ENCODE peak calls at places on chromosomes 6 and 20, in seven cellular contexts. L is mesenchymal stem cell, E is WTC11, H is lower leg skin, W is cardiac muscle cell, P is mesendoderm, I is activated T-cell treated with anti-CD3 and anti-CD28 coated beads for 1 hour. B is an unnamed sample.

GRCh38 chr6:142207265-142207877 is 60.3 kb downstream of the VTA1 start:
- DNase-seq in L (peak), W (peak), P (peak), H (no peak), I (peak), E (peak), B (peak)

GRCh38 chr20:19993937-19994667 is 23.1 kb upstream of the NAA20 start:
- DNase-seq in L (peak), E (no peak), W (no peak), I (no peak), P (peak), H (no peak), B (no peak)

GRCh38 chr6:158778005-158778527 is 41.1 kb downstream of the EZR start:
- DNase-seq in H (peak), E (no peak), L (no peak), P (no peak), I (no peak), W (no peak), B (no peak)

GRCh38 chr6:68740828-68741500 is 105.9 kb downstream of the ADGRB3 start:
- DNase-seq in H (no peak), E (no peak), I (no peak), W (peak), L (no peak), P (no peak), B (no peak)

GRCh38 chr6:106630366-106630765 is 988 bp downstream of the QRSL1 start:
- DNase-seq in P (peak), I (no peak), H (no peak), W (no peak), L (no peak), E (no peak), B (no peak)

GRCh38 chr6:170480045-170480714 is 72.9 kb downstream of the PSMB1 start:
- DNase-seq in P (peak), E (peak), H (no peak), W (no peak), I (no peak), L (no peak), B (no peak)

GRCh38 chr20:44442298-44443070 is 33.2 kb upstream of the TTPAL start:
- DNase-seq in H (no peak), E (no peak), W (no peak), L (no peak), I (no peak), P (no peak), B (no peak)

GRCh38 chr6:16635810-16636602 is 125.3 kb downstream of the ATXN1 start:
- DNase-seq in L (peak), E (peak), I (no peak), H (no peak), P (peak), W (no peak), B (no peak)

GRCh38 chr6:17457956-17458355 is 64.6 kb downstream of the CAP2 start:
- DNase-seq in P (no peak), L (no peak), W (no peak), I (no peak), E (no peak), H (no peak), B (no peak)

GRCh38 chr6:7264041-7264440 is 49.0 kb downstream of the SSR1 start:
- DNase-seq in H (peak), I (no peak), E (no peak), W (no peak), P (no peak), L (no peak), B (no peak)

GRCh38 chr20:17840423-17840822 is 128.2 kb downstream of the SNX5 start:
- DNase-seq in I (no peak), P (no peak), W (no peak), H (no peak), E (no peak), L (no peak), B (no peak)

GRCh38 chr6:127215931-127216330 is 50.7 kb upstream of the RNF146 start:
- DNase-seq in L (no peak), W (no peak), I (no peak), E (no peak), P (no peak), H (no peak), B (no peak)

GRCh38 chr6:117477988-117478852 is 4.3 kb upstream of the DCBLD1 start:
- DNase-seq in W (peak), L (no peak), I (no peak), H (no peak), E (peak), P (peak), B (no peak)

GRCh38 chr20:14711681-14712080 is 374.3 kb upstream of the FLRT3 start:
- DNase-seq in E (no peak), P (peak), L (peak), H (no peak), I (no peak), W (peak), B (no peak)

GRCh38 chr6:137191670-137192069 is 18.2 kb upstream of the IL22RA2 start:
- DNase-seq in W (no peak), E (no peak), H (no peak), I (no peak), P (no peak), L (no peak), B (no peak)

GRCh38 chr6:3337521-3338350 is 79.0 kb downstream of the PSMG4 start:
- DNase-seq in H (no peak), L (peak), W (no peak), I (no peak), P (peak), E (no peak), B (no peak)

GRCh38 chr6:20907486-20908071 is 373.3 kb downstream of the CDKAL1 start:
- DNase-seq in H (no peak), E (peak), P (peak), W (no peak), I (no peak), L (no peak), B (no peak)

GRCh38 chr6:123925360-123925759 is 121.7 kb downstream of the NKAIN2 start:
- DNase-seq in L (no peak), I (no peak), E (no peak), P (no peak), W (no peak), H (no peak), B (no peak)

GRCh38 chr20:22232473-22232872 is 351.9 kb downstream of the FOXA2 start:
- DNase-seq in E (no peak), P (no peak), I (no peak), W (no peak), L (no peak), H (no peak), B (no peak)

GRCh38 chr20:1866834-1867233 is 28.4 kb upstream of the SIRPA start:
- DNase-seq in I (no peak), H (no peak), P (no peak), L (no peak), W (no peak), E (no peak), B (no peak)

GRCh38 chr6:150238857-150239407 is 96.1 kb downstream of the PPP1R14C start:
- DNase-seq in W (no peak), E (no peak), I (no peak), P (no peak), H (no peak), L (no peak), B (no peak)

GRCh38 chr6:96186094-96186493 is 170.3 kb downstream of the FUT9 start:
- DNase-seq in P (peak), E (no peak), H (no peak), I (no peak), W (no peak), L (no peak), B (no peak)

B was measured in uterus.